ENCODE peak calls at places on chromosomes 4 and X, in five cellular contexts. W, X, S, Y and P are unnamed samples.

GRCh38 chrX:15790766-15791380 is 589 bp downstream of the ZRSR2 start:
- DNase-seq in W (no peak), X (no peak), S (no peak), Y (no peak), P (no peak)

GRCh38 chrX:153059191-153060094 is 3.2 kb downstream of the PNMA3 start:
- DNase-seq in W (no peak), X (no peak), S (no peak), Y (no peak), P (no peak)

GRCh38 chr4:65624651-65625050 is 45.6 kb downstream of the EPHA5 start:
- DNase-seq in W (no peak), X (no peak), S (no peak), Y (no peak), P (no peak)

GRCh38 chrX:111168314-111168713 is 72.3 kb downstream of the PAK3 start:
- DNase-seq in W (no peak), X (no peak), S (peak), Y (no peak), P (no peak)

GRCh38 chr4:67762091-67762490 is 7.9 kb upstream of the GNRHR start:
- DNase-seq in W (no peak), X (no peak), S (peak), Y (no peak), P (no peak)

GRCh38 chrX:78321809-78322208 is 5.6 kb downstream of the CYSLTR1 start:
- DNase-seq in W (no peak), X (no peak), S (no peak), Y (peak), P (peak)

GRCh38 chrX:103681443-103681842 is 5.1 kb downstream of the MORF4L2 start:
- DNase-seq in W (no peak), X (no peak), S (no peak), Y (no peak), P (no peak)

GRCh38 chr4:108240356-108240755 is 71.6 kb upstream of the LEF1 start:
- DNase-seq in W (no peak), X (no peak), S (peak), Y (no peak), P (no peak)

GRCh38 chr4:111773858-111774257 is 371.4 kb upstream of the FAM241A start:
- DNase-seq in W (no peak), X (no peak), S (peak), Y (peak), P (no peak)

GRCh38 chrX:18010251-18010650 is 149.2 kb upstream of the RAI2 start:
- DNase-seq in W (no peak), X (no peak), S (no peak), Y (no peak), P (no peak)

GRCh38 chr4:85979276-85979675 is 380.6 kb downstream of the MAPK10 start:
- DNase-seq in W (no peak), X (no peak), S (no peak), Y (no peak), P (no peak)

GRCh38 chrX:144379156-144379555 is 495.3 kb downstream of the UBE2NL start:
- DNase-seq in W (no peak), X (no peak), S (no peak), Y (no peak), P (no peak)

GRCh38 chr4:158710814-158711213 is 12.4 kb downstream of the PPID start:
- DNase-seq in W (peak), X (no peak), S (peak), Y (no peak), P (no peak)

GRCh38 chr4:181528570-181529184 is 714.5 kb upstream of the TENM3 start:
- DNase-seq in W (peak), X (peak), S (peak), Y (peak), P (no peak)

GRCh38 chr4:88163286-88163685 is 4.8 kb upstream of the ABCG2 start:
- DNase-seq in W (no peak), X (no peak), S (no peak), Y (no peak), P (no peak)

GRCh38 chr4:8780596-8781368 is 90.9 kb downstream of the HMX1 start:
- DNase-seq in W (no peak), X (no peak), S (no peak), Y (no peak), P (no peak)

GRCh38 chrX:13990126-13990525 is 39.6 kb downstream of the GEMIN8 start:
- DNase-seq in W (no peak), X (no peak), S (no peak), Y (no peak), P (no peak)

GRCh38 chrX:78384486-78384885 is 57.1 kb upstream of the CYSLTR1 start:
- DNase-seq in W (no peak), X (no peak), S (no peak), Y (no peak), P (no peak)

GRCh38 chr4:40003986-40004385 is 26.3 kb upstream of the PDS5A start:
- DNase-seq in W (no peak), X (no peak), S (peak), Y (no peak), P (no peak)

GRCh38 chrX:26597981-26598380 is 382.0 kb downstream of the MAGEB5 start:
- DNase-seq in W (no peak), X (no peak), S (no peak), Y (no peak), P (no peak)

GRCh38 chrX:2548731-2549423 is 48.1 kb upstream of the DHRSX start:
- DNase-seq in W (no peak), X (no peak), S (no peak), Y (no peak), P (no peak)

GRCh38 chrX:39361736-39362135 is 560.5 kb downstream of the MID1IP1 start:
- DNase-seq in W (no peak), X (no peak), S (no peak), Y (no peak), P (no peak)

GRCh38 chrX:55057691-55058249 is 17.1 kb upstream of the PAGE2B start:
- DNase-seq in W (peak), X (no peak), S (peak), Y (no peak), P (peak)

GRCh38 chrX:107766470-107767140 is 9.0 kb downstream of the TSC22D3 start:
- DNase-seq in W (no peak), X (no peak), S (peak), Y (no peak), P (no peak)

GRCh38 chr4:41359069-41359769 is 102.5 kb downstream of the UCHL1 start:
- DNase-seq in W (no peak), X (no peak), S (no peak), Y (peak), P (no peak)

GRCh38 chr4:38132843-38133662 is 172.9 kb downstream of the PTTG2 start:
- DNase-seq in W (no peak), X (no peak), S (peak), Y (no peak), P (no peak)

GRCh38 chrX:140141444-140142029 is 176.2 kb upstream of the CXorf66 start:
- DNase-seq in W (peak), X (no peak), S (peak), Y (no peak), P (no peak)

GRCh38 chr4:139913398-139913990 is 240.5 kb downstream of the MAML3 start:
- DNase-seq in W (no peak), X (no peak), S (no peak), Y (no peak), P (no peak)

GRCh38 chr4:69038582-69038981 is 57.7 kb upstream of the UGT2B7 start:
- DNase-seq in W (no peak), X (no peak), S (no peak), Y (no peak), P (no peak)

GRCh38 chr4:25069014-25069413 is 38.3 kb upstream of the LGI2 start:
- DNase-seq in W (no peak), X (no peak), S (no peak), Y (no peak), P (no peak)

GRCh38 chr4:169283114-169283509 is 12.4 kb upstream of the SH3RF1 start:
- DNase-seq in W (no peak), X (no peak), S (peak), Y (no peak), P (no peak)

GRCh38 chr4:4995103-4995761 is 24.0 kb downstream of the CYTL1 start:
- DNase-seq in W (peak), X (peak), S (peak), Y (peak), P (no peak)